ENCODE peak calls at places on chromosomes 11 and 22, in six cellular contexts. One of them, this sample, is unnamed.

GRCh38 chr22:27240298-27240885 is 561.2 kb downstream of the MN1 start:
- DNase-seq in GM10248: no peak
- DNase-seq in RWPE2: no peak
- DNase-seq in tibial artery: peak; percentile 48
- DNase-seq in cardiac fibroblast: no peak
- DNase-seq in GM13977: no peak
- DNase-seq in this sample: no peak

GRCh38 chr22:37019309-37020191 is at the start of the genes MPST and TST:
- DNase-seq in GM10248: peak; percentile 87
- DNase-seq in cardiac fibroblast: peak; percentile 77
- DNase-seq in RWPE2: no peak
- DNase-seq in tibial artery: peak; percentile 91
- DNase-seq in GM13977: peak; percentile 92
- DNase-seq in this sample: peak; percentile 91

GRCh38 chr11:112213753-112214152 is 12.5 kb upstream of the PTS start:
- DNase-seq in GM10248: no peak
- DNase-seq in RWPE2: no peak
- DNase-seq in tibial artery: no peak
- DNase-seq in cardiac fibroblast: peak; percentile 30
- DNase-seq in GM13977: no peak
- DNase-seq in this sample: no peak

GRCh38 chr11:120068114-120068573 is 69.8 kb downstream of the TRIM29 start:
- DNase-seq in tibial artery: no peak
- DNase-seq in RWPE2: no peak
- DNase-seq in GM10248: peak; percentile 48
- DNase-seq in cardiac fibroblast: peak; percentile 24
- DNase-seq in GM13977: peak; percentile 48
- DNase-seq in this sample: peak; percentile 69

GRCh38 chr22:44358723-44359440 is 46.1 kb upstream of the SHISAL1 start:
- DNase-seq in GM13977: no peak
- DNase-seq in cardiac fibroblast: no peak
- DNase-seq in tibial artery: no peak
- DNase-seq in GM10248: no peak
- DNase-seq in RWPE2: peak; percentile 44
- DNase-seq in this sample: no peak

GRCh38 chr11:128533473-128533872 is 53.9 kb downstream of the ETS1 start:
- DNase-seq in cardiac fibroblast: no peak
- DNase-seq in GM13977: no peak
- DNase-seq in tibial artery: no peak
- DNase-seq in GM10248: no peak
- DNase-seq in RWPE2: no peak
- DNase-seq in this sample: no peak

GRCh38 chr11:64233913-64234839 is at the start of gene VEGFB:
- DNase-seq in tibial artery: peak; percentile 91
- DNase-seq in cardiac fibroblast: peak; percentile 70
- DNase-seq in RWPE2: no peak
- DNase-seq in GM10248: peak; percentile 87
- DNase-seq in GM13977: peak; percentile 90
- DNase-seq in this sample: peak; percentile 89

GRCh38 chr22:31526275-31526674 is 29.9 kb downstream of the SFI1 start:
- DNase-seq in cardiac fibroblast: no peak
- DNase-seq in GM10248: no peak
- DNase-seq in tibial artery: no peak
- DNase-seq in RWPE2: no peak
- DNase-seq in GM13977: no peak
- DNase-seq in this sample: no peak

GRCh38 chr11:74307409-74307808 is 4.0 kb downstream of the P4HA3 start:
- DNase-seq in RWPE2: no peak
- DNase-seq in cardiac fibroblast: peak; percentile 80
- DNase-seq in GM13977: no peak
- DNase-seq in GM10248: no peak
- DNase-seq in tibial artery: no peak
- DNase-seq in this sample: no peak

GRCh38 chr11:121571466-121571865 is 118.7 kb upstream of the SORL1-AS1 start:
- DNase-seq in GM10248: no peak
- DNase-seq in RWPE2: no peak
- DNase-seq in tibial artery: no peak
- DNase-seq in GM13977: no peak
- DNase-seq in cardiac fibroblast: no peak
- DNase-seq in this sample: no peak

GRCh38 chr11:117796456-117797428 is at the start of gene DSCAML1:
- DNase-seq in RWPE2: peak; percentile 34
- DNase-seq in GM13977: peak; percentile 71
- DNase-seq in cardiac fibroblast: no peak
- DNase-seq in GM10248: peak; percentile 31
- DNase-seq in tibial artery: no peak
- DNase-seq in this sample: peak; percentile 45

GRCh38 chr11:118705796-118706545 is 26.5 kb upstream of the TREH start:
- DNase-seq in GM10248: no peak
- DNase-seq in cardiac fibroblast: peak; percentile 6
- DNase-seq in RWPE2: no peak
- DNase-seq in GM13977: no peak
- DNase-seq in tibial artery: no peak
- DNase-seq in this sample: no peak

GRCh38 chr22:49934144-49934890 is 15.9 kb downstream of the CRELD2 start:
- DNase-seq in tibial artery: no peak
- DNase-seq in GM10248: no peak
- DNase-seq in GM13977: no peak
- DNase-seq in cardiac fibroblast: peak; percentile 51
- DNase-seq in RWPE2: no peak
- DNase-seq in this sample: no peak

GRCh38 chr11:61007383-61007970 is 36.0 kb downstream of the CD6 start:
- DNase-seq in tibial artery: no peak
- DNase-seq in cardiac fibroblast: no peak
- DNase-seq in RWPE2: no peak
- DNase-seq in GM13977: peak; percentile 62
- DNase-seq in GM10248: no peak
- DNase-seq in this sample: peak; percentile 64

GRCh38 chr11:38014405-38014804 is 1416.4 kb upstream of the RAG2 start:
- DNase-seq in GM10248: no peak
- DNase-seq in tibial artery: no peak
- DNase-seq in GM13977: no peak
- DNase-seq in cardiac fibroblast: peak; percentile 92
- DNase-seq in RWPE2: no peak
- DNase-seq in this sample: no peak

GRCh38 chr22:48798281-48799226 is 1029.1 kb downstream of the BRD1 start:
- DNase-seq in cardiac fibroblast: no peak
- DNase-seq in GM10248: no peak
- DNase-seq in RWPE2: no peak
- DNase-seq in GM13977: no peak
- DNase-seq in tibial artery: no peak
- DNase-seq in this sample: no peak

GRCh38 chr11:46710821-46711269 is 8.2 kb upstream of the F2 start:
- DNase-seq in RWPE2: no peak
- DNase-seq in cardiac fibroblast: peak; percentile 95
- DNase-seq in GM10248: no peak
- DNase-seq in tibial artery: peak; percentile 94
- DNase-seq in GM13977: no peak
- DNase-seq in this sample: no peak

GRCh38 chr11:117677729-117678310 is 119.2 kb downstream of the DSCAML1 start:
- DNase-seq in tibial artery: no peak
- DNase-seq in cardiac fibroblast: no peak
- DNase-seq in GM13977: no peak
- DNase-seq in RWPE2: no peak
- DNase-seq in GM10248: no peak
- DNase-seq in this sample: no peak

GRCh38 chr22:48357196-48357595 is 1470.5 kb downstream of the BRD1 start:
- DNase-seq in RWPE2: no peak
- DNase-seq in cardiac fibroblast: no peak
- DNase-seq in GM13977: no peak
- DNase-seq in GM10248: no peak
- DNase-seq in tibial artery: no peak
- DNase-seq in this sample: no peak

GRCh38 chr11:71302911-71303310 is 50.5 kb upstream of the SHANK2 start:
- DNase-seq in RWPE2: no peak
- DNase-seq in tibial artery: no peak
- DNase-seq in cardiac fibroblast: no peak
- DNase-seq in GM10248: no peak
- DNase-seq in GM13977: no peak
- DNase-seq in this sample: no peak

GRCh38 chr22:30824711-30825110 is 130.0 kb downstream of the OSBP2 start:
- DNase-seq in GM13977: no peak
- DNase-seq in cardiac fibroblast: no peak
- DNase-seq in RWPE2: no peak
- DNase-seq in tibial artery: peak; percentile 48
- DNase-seq in GM10248: no peak
- DNase-seq in this sample: no peak

GRCh38 chr11:18492888-18493287 is 33.9 kb downstream of the TSG101 start:
- DNase-seq in cardiac fibroblast: no peak
- DNase-seq in RWPE2: no peak
- DNase-seq in GM10248: no peak
- DNase-seq in tibial artery: no peak
- DNase-seq in GM13977: no peak
- DNase-seq in this sample: no peak

GRCh38 chr11:2770556-2771301 is 70.9 kb upstream of the KCNQ1OT1 start:
- DNase-seq in RWPE2: no peak
- DNase-seq in GM10248: no peak
- DNase-seq in tibial artery: peak; percentile 58
- DNase-seq in cardiac fibroblast: no peak
- DNase-seq in GM13977: no peak
- DNase-seq in this sample: peak; percentile 23

GRCh38 chr22:45310331-45311032 is 748 bp downstream of the FAM118A start:
- DNase-seq in cardiac fibroblast: no peak
- DNase-seq in tibial artery: no peak
- DNase-seq in GM10248: no peak
- DNase-seq in RWPE2: no peak
- DNase-seq in GM13977: no peak
- DNase-seq in this sample: no peak

GRCh38 chr11:46906596-46906995 is 11.8 kb downstream of the LRP4 start:
- DNase-seq in GM13977: no peak
- DNase-seq in RWPE2: no peak
- DNase-seq in tibial artery: no peak
- DNase-seq in GM10248: no peak
- DNase-seq in cardiac fibroblast: peak; percentile 42
- DNase-seq in this sample: no peak

GRCh38 chr11:131038597-131038996 is 122.3 kb upstream of the SNX19 start:
- DNase-seq in RWPE2: no peak
- DNase-seq in cardiac fibroblast: peak; percentile 13
- DNase-seq in GM10248: peak; percentile 23
- DNase-seq in tibial artery: no peak
- DNase-seq in GM13977: peak; percentile 43
- DNase-seq in this sample: peak; percentile 38

DNA sequence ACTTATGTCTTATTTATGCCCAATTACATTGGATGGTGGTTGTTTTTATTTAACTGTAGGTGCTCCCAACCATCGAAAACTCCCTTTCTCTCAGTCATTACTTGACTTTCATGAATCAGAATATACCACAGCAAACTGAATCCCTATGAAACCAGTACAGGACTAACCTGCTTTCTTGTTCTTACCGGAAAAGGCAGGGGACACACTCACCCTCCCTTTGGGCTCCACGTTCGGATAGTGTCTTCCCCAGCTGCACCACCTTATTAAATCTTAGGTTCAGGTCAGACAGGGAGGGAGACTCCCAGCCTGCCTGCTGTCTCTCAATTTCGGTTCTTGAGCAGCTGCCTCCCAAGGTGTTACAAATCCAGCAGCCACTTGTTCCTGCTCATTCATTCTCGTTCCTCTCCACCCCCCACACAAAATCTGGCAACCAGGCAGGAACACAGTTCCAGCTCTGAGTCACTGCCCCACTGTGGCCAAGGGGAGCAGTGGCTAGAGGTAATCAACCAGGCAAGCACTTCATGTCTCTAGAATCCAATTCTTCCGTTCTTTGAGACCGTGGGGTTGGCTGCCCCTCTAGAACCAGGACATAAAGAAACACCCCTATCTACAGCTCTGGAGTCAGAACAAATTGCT is 133.0 kb downstream of the PLEKHA7 start:
- DNase-seq in GM10248: no peak
- DNase-seq in GM13977: no peak
- DNase-seq in tibial artery: no peak
- DNase-seq in cardiac fibroblast: peak; percentile 67
- DNase-seq in RWPE2: no peak
- DNase-seq in this sample: no peak
- TF ChIP-seq CTCF in GM10248: no peak
- TF ChIP-seq CTCF in GM13977: no peak
- TF ChIP-seq CTCF in tibial artery: peak; percentile 20
- TF ChIP-seq CTCF in cardiac fibroblast: peak; percentile 40
- TF ChIP-seq CTCF in RWPE2: peak; percentile 39
- TF ChIP-seq CTCF in this sample: no peak

DNA sequence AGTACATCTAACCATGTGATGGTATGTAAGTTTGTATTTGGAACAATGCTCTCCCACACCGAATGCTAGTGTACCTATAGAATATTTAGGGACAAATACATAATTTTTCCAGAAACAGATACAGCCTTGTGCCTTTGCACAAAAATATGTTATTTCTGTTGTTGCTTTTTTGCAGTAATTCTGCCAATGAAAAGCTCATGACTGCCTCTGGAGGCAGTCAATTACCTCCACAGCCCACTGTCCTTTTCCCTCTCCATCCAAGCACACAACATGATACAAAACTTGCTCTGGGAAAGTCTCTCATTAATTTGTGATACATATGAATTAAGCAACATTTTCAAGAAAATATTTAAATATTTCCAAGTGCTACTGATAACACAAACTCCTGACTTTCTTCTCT is 3.6 kb downstream of the OR51I2 start:
- DNase-seq in GM13977: no peak
- DNase-seq in cardiac fibroblast: no peak
- DNase-seq in RWPE2: no peak
- DNase-seq in tibial artery: no peak
- DNase-seq in GM10248: no peak
- DNase-seq in this sample: no peak
- TF ChIP-seq CTCF in GM13977: no peak
- TF ChIP-seq CTCF in cardiac fibroblast: no peak
- TF ChIP-seq CTCF in RWPE2: no peak
- TF ChIP-seq CTCF in tibial artery: no peak
- TF ChIP-seq CTCF in GM10248: no peak
- TF ChIP-seq CTCF in this sample: no peak

GRCh38 chr11:77353131-77353530 is 51.6 kb upstream of the GDPD4 start:
- DNase-seq in GM13977: no peak
- DNase-seq in tibial artery: no peak
- DNase-seq in cardiac fibroblast: no peak
- DNase-seq in GM10248: no peak
- DNase-seq in RWPE2: no peak
- DNase-seq in this sample: no peak
- TF ChIP-seq CTCF in GM13977: no peak
- TF ChIP-seq CTCF in tibial artery: no peak
- TF ChIP-seq CTCF in cardiac fibroblast: no peak
- TF ChIP-seq CTCF in GM10248: no peak
- TF ChIP-seq CTCF in RWPE2: no peak
- TF ChIP-seq CTCF in this sample: no peak

GRCh38 chr11:84853841-84854497 is 773.2 kb downstream of the DLG2 start:
- DNase-seq in RWPE2: no peak
- DNase-seq in GM10248: no peak
- DNase-seq in cardiac fibroblast: no peak
- DNase-seq in tibial artery: no peak
- DNase-seq in GM13977: no peak
- DNase-seq in this sample: no peak
- TF ChIP-seq CTCF in RWPE2: no peak
- TF ChIP-seq CTCF in GM10248: no peak
- TF ChIP-seq CTCF in cardiac fibroblast: no peak
- TF ChIP-seq CTCF in tibial artery: no peak
- TF ChIP-seq CTCF in GM13977: no peak
- TF ChIP-seq CTCF in this sample: no peak

This sample was measured in GM13976.